ENCODE peak calls at places on chromosomes 12 and 14, in eight cellular contexts. One of them, this sample, is unnamed.

GRCh38 chr12:75981773-75982564 is 49.6 kb downstream of the PHLDA1 start:
- DNase-seq in body of pancreas: no peak
- DNase-seq in HCT116: peak
- DNase-seq in keratinocyte: no peak
- DNase-seq in GM23338: no peak
- DNase-seq in retinal pigment epithelial cell: no peak
- DNase-seq in astrocyte: no peak
- DNase-seq in psoas muscle: no peak
- DNase-seq in this sample: no peak

GRCh38 chr14:90608281-90608680 is 207.9 kb downstream of the TTC7B start:
- DNase-seq in retinal pigment epithelial cell: no peak
- DNase-seq in keratinocyte: no peak
- DNase-seq in HCT116: no peak
- DNase-seq in psoas muscle: no peak
- DNase-seq in astrocyte: no peak
- DNase-seq in GM23338: no peak
- DNase-seq in body of pancreas: no peak
- DNase-seq in this sample: no peak

GRCh38 chr14:30710870-30711269 is 88.8 kb downstream of the SCFD1 start:
- DNase-seq in GM23338: no peak
- DNase-seq in retinal pigment epithelial cell: no peak
- DNase-seq in astrocyte: peak
- DNase-seq in body of pancreas: no peak
- DNase-seq in psoas muscle: no peak
- DNase-seq in keratinocyte: no peak
- DNase-seq in HCT116: no peak
- DNase-seq in this sample: no peak

GRCh38 chr14:89409961-89410360 is 7.1 kb downstream of the FOXN3 start:
- DNase-seq in keratinocyte: no peak
- DNase-seq in psoas muscle: no peak
- DNase-seq in body of pancreas: no peak
- DNase-seq in retinal pigment epithelial cell: no peak
- DNase-seq in HCT116: no peak
- DNase-seq in astrocyte: no peak
- DNase-seq in GM23338: no peak
- DNase-seq in this sample: no peak

GRCh38 chr12:30989754-30990153 is 63.2 kb downstream of the TSPAN11 start:
- DNase-seq in body of pancreas: peak
- DNase-seq in psoas muscle: no peak
- DNase-seq in HCT116: no peak
- DNase-seq in astrocyte: no peak
- DNase-seq in GM23338: peak
- DNase-seq in keratinocyte: no peak
- DNase-seq in retinal pigment epithelial cell: no peak
- DNase-seq in this sample: no peak

GRCh38 chr12:92146865-92147264 is 1.2 kb upstream of the BTG1 start:
- DNase-seq in keratinocyte: no peak
- DNase-seq in GM23338: no peak
- DNase-seq in HCT116: no peak
- DNase-seq in astrocyte: no peak
- DNase-seq in psoas muscle: no peak
- DNase-seq in body of pancreas: no peak
- DNase-seq in retinal pigment epithelial cell: no peak
- DNase-seq in this sample: no peak

GRCh38 chr12:75819512-75819911 is 212.1 kb downstream of the PHLDA1 start:
- DNase-seq in astrocyte: no peak
- DNase-seq in body of pancreas: no peak
- DNase-seq in HCT116: no peak
- DNase-seq in psoas muscle: no peak
- DNase-seq in keratinocyte: no peak
- DNase-seq in retinal pigment epithelial cell: no peak
- DNase-seq in GM23338: no peak
- DNase-seq in this sample: no peak

GRCh38 chr14:91140672-91141071 is 26.8 kb downstream of the DGLUCY start:
- DNase-seq in psoas muscle: no peak
- DNase-seq in body of pancreas: no peak
- DNase-seq in GM23338: peak
- DNase-seq in retinal pigment epithelial cell: no peak
- DNase-seq in astrocyte: no peak
- DNase-seq in HCT116: peak
- DNase-seq in keratinocyte: no peak
- DNase-seq in this sample: no peak

GRCh38 chr14:70658899-70659298 is 17.2 kb downstream of the TTC9 start:
- DNase-seq in GM23338: no peak
- DNase-seq in astrocyte: no peak
- DNase-seq in retinal pigment epithelial cell: no peak
- DNase-seq in psoas muscle: no peak
- DNase-seq in body of pancreas: no peak
- DNase-seq in HCT116: no peak
- DNase-seq in keratinocyte: no peak
- DNase-seq in this sample: no peak

GRCh38 chr14:63952933-63953437 is 100.2 kb downstream of the SYNE2 start:
- DNase-seq in keratinocyte: no peak
- DNase-seq in GM23338: no peak
- DNase-seq in astrocyte: no peak
- DNase-seq in body of pancreas: no peak
- DNase-seq in HCT116: no peak
- DNase-seq in retinal pigment epithelial cell: no peak
- DNase-seq in psoas muscle: no peak
- DNase-seq in this sample: no peak

GRCh38 chr14:54975856-54976255 is 51.0 kb downstream of the WDHD1 start:
- DNase-seq in retinal pigment epithelial cell: no peak
- DNase-seq in HCT116: no peak
- DNase-seq in astrocyte: peak
- DNase-seq in keratinocyte: no peak
- DNase-seq in GM23338: no peak
- DNase-seq in psoas muscle: no peak
- DNase-seq in body of pancreas: no peak
- DNase-seq in this sample: no peak

GRCh38 chr14:95784137-95784536 is 70.2 kb upstream of the TCL1A start:
- DNase-seq in body of pancreas: no peak
- DNase-seq in astrocyte: peak
- DNase-seq in GM23338: peak
- DNase-seq in keratinocyte: no peak
- DNase-seq in HCT116: no peak
- DNase-seq in retinal pigment epithelial cell: no peak
- DNase-seq in psoas muscle: no peak
- DNase-seq in this sample: no peak

GRCh38 chr12:65280306-65280705 is 1.8 kb downstream of the MSRB3 start:
- DNase-seq in astrocyte: no peak
- DNase-seq in psoas muscle: no peak
- DNase-seq in retinal pigment epithelial cell: no peak
- DNase-seq in GM23338: no peak
- DNase-seq in keratinocyte: no peak
- DNase-seq in body of pancreas: no peak
- DNase-seq in HCT116: no peak
- DNase-seq in this sample: no peak

GRCh38 chr14:38883127-38883526 is 219.9 kb downstream of the SEC23A start:
- DNase-seq in keratinocyte: no peak
- DNase-seq in psoas muscle: no peak
- DNase-seq in retinal pigment epithelial cell: no peak
- DNase-seq in astrocyte: no peak
- DNase-seq in body of pancreas: no peak
- DNase-seq in GM23338: no peak
- DNase-seq in HCT116: no peak
- DNase-seq in this sample: no peak

GRCh38 chr12:81440001-81440400 is 319.1 kb downstream of the PPFIA2 start:
- DNase-seq in HCT116: no peak
- DNase-seq in psoas muscle: no peak
- DNase-seq in retinal pigment epithelial cell: no peak
- DNase-seq in body of pancreas: no peak
- DNase-seq in GM23338: peak
- DNase-seq in astrocyte: no peak
- DNase-seq in keratinocyte: no peak
- DNase-seq in this sample: no peak

GRCh38 chr14:94313991-94314655 is 9.0 kb downstream of the SERPINA6 start:
- DNase-seq in GM23338: no peak
- DNase-seq in keratinocyte: no peak
- DNase-seq in astrocyte: peak
- DNase-seq in psoas muscle: peak
- DNase-seq in HCT116: no peak
- DNase-seq in body of pancreas: no peak
- DNase-seq in retinal pigment epithelial cell: peak
- DNase-seq in this sample: no peak

DNA sequence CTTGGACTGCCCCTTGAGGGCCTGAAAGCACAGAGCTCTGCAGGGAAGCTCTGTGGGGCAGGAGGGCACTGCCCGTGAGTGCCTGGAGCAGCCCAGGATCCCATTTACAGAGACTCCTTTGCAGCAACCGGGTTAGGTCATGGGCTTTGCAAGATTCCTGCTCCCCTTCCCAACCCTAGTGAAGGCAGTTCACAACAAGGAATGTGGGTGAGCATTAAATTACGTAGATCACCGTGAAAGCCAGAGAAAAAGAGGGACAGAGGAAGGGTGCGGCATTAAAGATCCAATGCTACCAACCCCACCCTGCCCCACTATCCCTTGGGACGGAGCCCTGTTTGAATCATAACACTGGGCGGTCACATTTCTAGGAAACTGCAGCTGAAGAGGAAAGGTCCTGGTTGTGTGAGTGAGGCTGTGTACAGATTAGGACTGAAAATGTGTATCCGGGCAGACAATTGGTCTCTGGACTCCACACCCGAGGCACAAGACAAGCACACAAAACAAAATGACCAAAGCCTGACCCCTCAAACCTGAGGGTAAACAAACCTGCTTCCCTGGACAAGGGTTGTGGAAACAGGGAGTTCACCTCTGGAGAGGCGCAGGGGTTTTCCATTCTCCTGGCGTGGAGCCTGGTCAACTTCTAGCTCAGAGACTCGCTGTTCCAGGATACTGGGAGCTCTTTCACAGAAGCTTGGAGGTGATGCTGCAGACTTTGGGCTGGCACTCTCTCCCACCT is 16.8 kb downstream of the NINJ2 start:
- DNase-seq in astrocyte: no peak
- DNase-seq in keratinocyte: no peak
- DNase-seq in psoas muscle: peak
- DNase-seq in HCT116: no peak
- DNase-seq in retinal pigment epithelial cell: no peak
- DNase-seq in GM23338: no peak
- DNase-seq in body of pancreas: peak
- DNase-seq in this sample: no peak
- H3K4me3 ChIP-seq in astrocyte: no peak
- H3K4me3 ChIP-seq in keratinocyte: no peak
- H3K4me3 ChIP-seq in psoas muscle: peak
- H3K4me3 ChIP-seq in HCT116: no peak
- H3K4me3 ChIP-seq in retinal pigment epithelial cell: no peak
- H3K4me3 ChIP-seq in GM23338: no peak
- H3K4me3 ChIP-seq in body of pancreas: no peak
- H3K4me3 ChIP-seq in this sample: no peak

GRCh38 chr14:40870252-40870651 is 736.4 kb upstream of the LRFN5 start:
- DNase-seq in retinal pigment epithelial cell: no peak
- DNase-seq in psoas muscle: no peak
- DNase-seq in body of pancreas: no peak
- DNase-seq in HCT116: no peak
- DNase-seq in astrocyte: no peak
- DNase-seq in keratinocyte: no peak
- DNase-seq in GM23338: peak
- DNase-seq in this sample: no peak
- TF ChIP-seq CTCF in retinal pigment epithelial cell: peak
- TF ChIP-seq CTCF in psoas muscle: no peak
- TF ChIP-seq CTCF in body of pancreas: no peak
- TF ChIP-seq CTCF in HCT116: no peak
- TF ChIP-seq CTCF in astrocyte: no peak
- TF ChIP-seq CTCF in keratinocyte: no peak
- TF ChIP-seq CTCF in GM23338: no peak
- TF ChIP-seq CTCF in this sample: peak

GRCh38 chr12:958449-959123 is 9.1 kb upstream of the RAD52 start:
- DNase-seq in astrocyte: peak
- DNase-seq in retinal pigment epithelial cell: no peak
- DNase-seq in body of pancreas: no peak
- DNase-seq in GM23338: no peak
- DNase-seq in HCT116: no peak
- DNase-seq in keratinocyte: no peak
- DNase-seq in psoas muscle: no peak
- DNase-seq in this sample: no peak
- H3K4me3 ChIP-seq in astrocyte: no peak
- H3K4me3 ChIP-seq in retinal pigment epithelial cell: no peak
- H3K4me3 ChIP-seq in body of pancreas: no peak
- H3K4me3 ChIP-seq in GM23338: no peak
- H3K4me3 ChIP-seq in HCT116: no peak
- H3K4me3 ChIP-seq in keratinocyte: no peak
- H3K4me3 ChIP-seq in psoas muscle: no peak
- H3K4me3 ChIP-seq in this sample: no peak

GRCh38 chr14:74571901-74572828 is 39.9 kb downstream of the LTBP2 start:
- DNase-seq in GM23338: no peak
- DNase-seq in keratinocyte: peak
- DNase-seq in HCT116: peak
- DNase-seq in body of pancreas: no peak
- DNase-seq in astrocyte: peak
- DNase-seq in retinal pigment epithelial cell: peak
- DNase-seq in psoas muscle: peak
- DNase-seq in this sample: peak

GRCh38 chr14:74574706-74575105 is 37.3 kb downstream of the LTBP2 start:
- DNase-seq in psoas muscle: no peak
- DNase-seq in HCT116: no peak
- DNase-seq in retinal pigment epithelial cell: no peak
- DNase-seq in keratinocyte: no peak
- DNase-seq in astrocyte: no peak
- DNase-seq in GM23338: no peak
- DNase-seq in body of pancreas: no peak
- DNase-seq in this sample: no peak

GRCh38 chr14:74574092-74574438 is 38.0 kb downstream of the LTBP2 start:
- DNase-seq in keratinocyte: no peak
- DNase-seq in astrocyte: peak
- DNase-seq in body of pancreas: no peak
- DNase-seq in psoas muscle: no peak
- DNase-seq in retinal pigment epithelial cell: peak
- DNase-seq in HCT116: no peak
- DNase-seq in GM23338: no peak
- DNase-seq in this sample: no peak

GRCh38 chr14:74572829-74573360 is 39.1 kb downstream of the LTBP2 start:
- DNase-seq in HCT116: no peak
- DNase-seq in GM23338: no peak
- DNase-seq in retinal pigment epithelial cell: no peak
- DNase-seq in psoas muscle: no peak
- DNase-seq in astrocyte: peak
- DNase-seq in body of pancreas: no peak
- DNase-seq in keratinocyte: no peak
- DNase-seq in this sample: peak

DNA sequence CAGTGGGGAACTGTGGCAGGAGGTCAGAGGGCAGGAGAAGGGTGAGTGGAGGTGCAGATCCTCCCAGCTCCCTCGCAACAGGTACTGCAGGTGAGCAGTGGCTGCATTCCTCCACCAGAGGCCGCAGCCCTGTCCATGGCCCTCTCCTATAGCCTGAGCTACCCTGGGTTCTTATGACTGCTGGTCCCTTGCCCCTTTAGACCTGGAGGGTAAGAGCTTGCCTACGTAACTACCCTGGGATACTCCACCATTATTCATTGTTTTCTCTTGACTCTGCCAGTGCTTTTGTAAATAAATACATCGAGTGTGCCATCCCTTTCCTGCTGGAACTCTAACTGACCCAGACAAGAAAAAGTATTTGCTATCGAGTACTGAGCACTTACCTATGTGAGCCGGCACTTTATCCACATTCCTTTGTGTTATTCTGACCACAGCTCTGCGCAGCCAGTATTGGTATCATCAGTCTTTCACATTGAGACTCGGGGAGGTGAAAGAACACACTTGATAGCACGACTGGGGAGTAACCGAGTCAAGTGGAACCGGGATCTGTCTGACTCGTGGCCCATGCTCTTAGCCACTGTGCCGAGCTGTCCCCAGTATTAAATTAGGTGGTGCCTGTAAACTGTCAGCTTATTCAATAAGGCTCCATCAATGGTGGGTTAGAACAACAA is 38.5 kb downstream of the LTBP2 start:
- DNase-seq in HCT116: no peak
- DNase-seq in GM23338: peak
- DNase-seq in body of pancreas: no peak
- DNase-seq in psoas muscle: no peak
- DNase-seq in keratinocyte: no peak
- DNase-seq in retinal pigment epithelial cell: no peak
- DNase-seq in astrocyte: peak
- DNase-seq in this sample: peak
- TF ChIP-seq CTCF in HCT116: no peak
- TF ChIP-seq CTCF in GM23338: peak
- TF ChIP-seq CTCF in body of pancreas: no peak
- TF ChIP-seq CTCF in psoas muscle: no peak
- TF ChIP-seq CTCF in keratinocyte: peak
- TF ChIP-seq CTCF in retinal pigment epithelial cell: peak
- TF ChIP-seq CTCF in astrocyte: no peak
- TF ChIP-seq CTCF in this sample: peak